ENCODE peak calls at places on chromosomes 12 and 14, in seven cellular contexts. H is WERI-Rb-1, F is fibroblast of villous mesenchyme, S is upper lobe of right lung, G is AG04450, L is thoracic aorta, X is NB4. T is an unnamed sample.

GRCh38 chr14:64089920-64090319 is 204.3 kb downstream of the ESR2 start:
- DNase-seq in H (peak), F (peak), S (no peak), G (no peak), L (no peak), X (no peak), T (no peak)

GRCh38 chr12:47078733-47079364 is 572 bp upstream of the PCED1B start:
- DNase-seq in H (no peak), F (no peak), S (peak), G (no peak), L (no peak), X (no peak), T (no peak)

GRCh38 chr14:20610002-20610765 is 19.0 kb upstream of the RNASE12 start:
- DNase-seq in H (peak), F (peak), S (peak), G (peak), L (no peak), X (peak), T (no peak)

GRCh38 chr12:65858831-65859230 is 34.5 kb downstream of the HMGA2 start:
- DNase-seq in H (no peak), F (peak), S (no peak), G (no peak), L (no peak), X (no peak), T (no peak)

GRCh38 chr14:62443796-62444195 is 601.5 kb downstream of the KCNH5 start:
- DNase-seq in H (no peak), F (no peak), S (no peak), G (peak), L (no peak), X (no peak), T (no peak)

GRCh38 chr12:27635349-27635972 is 60.8 kb upstream of the REP15 start:
- DNase-seq in H (peak), F (peak), S (no peak), G (no peak), L (no peak), X (peak), T (no peak)

GRCh38 chr12:121296618-121297476 is at the start of gene CAMKK2:
- DNase-seq in H (peak), F (peak), S (peak), G (peak), L (no peak), X (peak), T (peak)

GRCh38 chr14:64912256-64912655 is 2.0 kb upstream of the CHURC1 start:
- DNase-seq in H (no peak), F (peak), S (no peak), G (no peak), L (no peak), X (no peak), T (no peak)

GRCh38 chr12:66929121-66929520 is 250.2 kb upstream of the GRIP1 start:
- DNase-seq in H (no peak), F (no peak), S (no peak), G (no peak), L (no peak), X (no peak), T (no peak)

GRCh38 chr14:25753130-25753529 is 703.2 kb upstream of the STXBP6 start:
- DNase-seq in H (no peak), F (no peak), S (no peak), G (no peak), L (no peak), X (no peak), T (no peak)

GRCh38 chr14:94041551-94042346 is 15.6 kb downstream of the OTUB2 start:
- DNase-seq in H (no peak), F (peak), S (peak), G (peak), L (no peak), X (no peak), T (no peak)

GRCh38 chr12:6399884-6400670 is 16.1 kb downstream of the LTBR start:
- DNase-seq in H (no peak), F (no peak), S (no peak), G (no peak), L (no peak), X (no peak), T (no peak)

GRCh38 chr12:65609359-65609771 is 214.9 kb upstream of the HMGA2 start:
- DNase-seq in H (no peak), F (peak), S (no peak), G (peak), L (no peak), X (no peak), T (peak)

GRCh38 chr14:80390911-80391310 is 179.6 kb upstream of the DIO2 start:
- DNase-seq in H (no peak), F (peak), S (no peak), G (no peak), L (no peak), X (no peak), T (peak)

GRCh38 chr12:48185181-48185919 is 1.9 kb downstream of the CCDC184 start:
- DNase-seq in H (no peak), F (peak), S (no peak), G (no peak), L (no peak), X (no peak), T (no peak)

GRCh38 chr12:19299765-19300164 is 139.5 kb upstream of the AEBP2 start:
- DNase-seq in H (no peak), F (peak), S (no peak), G (no peak), L (no peak), X (peak), T (peak)

GRCh38 chr12:25992026-25992782 is 33.7 kb downstream of the RASSF8 start:
- DNase-seq in H (no peak), F (no peak), S (peak), G (no peak), L (no peak), X (no peak), T (no peak)

GRCh38 chr14:63891148-63891964 is 38.6 kb downstream of the SYNE2 start:
- DNase-seq in H (no peak), F (peak), S (no peak), G (no peak), L (no peak), X (no peak), T (no peak)

GRCh38 chr12:56104815-56105476 is 587 bp downstream of the PA2G4 start:
- DNase-seq in H (no peak), F (peak), S (no peak), G (no peak), L (no peak), X (peak), T (no peak)

GRCh38 chr14:70828188-70828587 is 18.9 kb upstream of the MAP3K9 start:
- DNase-seq in H (no peak), F (no peak), S (no peak), G (no peak), L (no peak), X (no peak), T (no peak)

GRCh38 chr14:70831382-70831781 is 22.1 kb upstream of the MAP3K9 start:
- DNase-seq in H (no peak), F (no peak), S (no peak), G (no peak), L (no peak), X (no peak), T (no peak)

GRCh38 chr14:70823281-70823680 is 14.0 kb upstream of the MAP3K9 start:
- DNase-seq in H (no peak), F (no peak), S (no peak), G (no peak), L (no peak), X (no peak), T (no peak)

GRCh38 chr14:70822706-70823185 is 13.4 kb upstream of the MAP3K9 start:
- DNase-seq in H (peak), F (peak), S (peak), G (no peak), L (no peak), X (peak), T (no peak)

DNA sequence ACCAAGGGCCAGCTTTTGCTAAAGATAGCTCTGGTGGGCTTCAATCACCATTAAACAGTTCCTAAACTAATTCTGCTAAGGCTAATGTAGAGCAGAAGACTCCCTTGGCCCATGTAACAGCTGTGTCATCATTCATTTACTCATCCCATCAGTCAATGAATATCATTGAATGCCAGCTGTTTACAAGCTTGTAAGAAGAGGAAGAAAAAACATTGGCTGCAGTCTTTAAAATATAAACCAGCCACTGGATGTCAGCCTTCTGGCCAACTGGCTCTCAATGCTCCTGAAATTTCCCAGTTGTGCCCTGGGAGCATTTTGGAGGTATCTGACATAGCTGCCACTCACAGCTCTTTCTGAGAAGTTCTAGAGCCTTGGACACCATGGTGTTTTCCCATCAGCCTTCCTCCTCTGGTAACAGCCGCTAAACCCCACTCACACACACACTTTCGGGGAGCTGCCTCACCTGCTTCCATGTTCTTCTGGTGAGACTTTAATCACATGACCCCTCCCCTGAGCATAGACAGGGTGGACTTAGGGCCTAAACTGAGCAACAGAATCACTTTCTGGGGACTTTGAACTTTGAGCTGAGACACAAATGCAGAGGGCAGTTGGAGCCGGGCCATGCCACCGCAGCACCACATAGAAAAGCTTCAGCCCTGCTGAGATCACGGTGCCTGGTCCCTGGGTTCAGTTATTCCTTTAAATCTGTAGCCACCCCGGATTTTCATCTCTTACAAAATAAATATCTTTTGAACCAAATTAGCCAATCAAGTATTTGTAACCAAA is 18.2 kb upstream of the MAP3K9 start:
- DNase-seq in H (no peak), F (no peak), S (no peak), G (no peak), L (no peak), X (peak), T (no peak)
- TF ChIP-seq CTCF in H (no peak), F (no peak), S (no peak), G (no peak), L (no peak), X (no peak), T (no peak)

GRCh38 chr14:54574528-54574927 is 7.6 kb downstream of the SAMD4A start:
- DNase-seq in H (no peak), F (peak), S (no peak), G (no peak), L (no peak), X (no peak), T (no peak)
- H3K4me3 ChIP-seq in H (no peak), F (no peak), S (no peak), G (no peak), L (peak), X (no peak), T (no peak)

DNA sequence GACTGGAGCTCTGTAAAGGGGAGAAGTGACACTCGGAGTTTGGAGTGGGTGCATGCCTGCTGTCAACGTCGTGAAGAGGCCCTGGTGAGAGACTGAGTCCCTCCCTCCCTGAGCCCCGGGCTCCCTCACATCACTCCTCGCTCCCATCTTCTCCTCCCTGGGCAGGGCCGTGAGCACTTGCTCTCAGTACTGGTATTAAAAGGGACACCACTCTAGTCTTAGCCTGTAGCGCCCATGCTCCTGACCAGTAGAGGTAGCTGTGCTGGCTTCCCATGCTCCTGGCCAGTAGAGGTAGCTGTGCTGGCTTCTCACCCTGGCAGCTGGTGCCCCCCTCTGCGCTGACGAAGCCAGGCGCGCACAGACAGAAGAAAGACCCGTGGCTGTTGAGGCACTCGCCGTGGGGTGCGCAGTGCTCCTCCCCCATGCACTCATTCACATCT is 14.7 kb downstream of the ISCA2 start:
- DNase-seq in H (peak), F (no peak), S (peak), G (no peak), L (no peak), X (peak), T (no peak)
- TF ChIP-seq CTCF in H (peak), F (peak), S (no peak), G (peak), L (no peak), X (peak), T (peak)

DNA sequence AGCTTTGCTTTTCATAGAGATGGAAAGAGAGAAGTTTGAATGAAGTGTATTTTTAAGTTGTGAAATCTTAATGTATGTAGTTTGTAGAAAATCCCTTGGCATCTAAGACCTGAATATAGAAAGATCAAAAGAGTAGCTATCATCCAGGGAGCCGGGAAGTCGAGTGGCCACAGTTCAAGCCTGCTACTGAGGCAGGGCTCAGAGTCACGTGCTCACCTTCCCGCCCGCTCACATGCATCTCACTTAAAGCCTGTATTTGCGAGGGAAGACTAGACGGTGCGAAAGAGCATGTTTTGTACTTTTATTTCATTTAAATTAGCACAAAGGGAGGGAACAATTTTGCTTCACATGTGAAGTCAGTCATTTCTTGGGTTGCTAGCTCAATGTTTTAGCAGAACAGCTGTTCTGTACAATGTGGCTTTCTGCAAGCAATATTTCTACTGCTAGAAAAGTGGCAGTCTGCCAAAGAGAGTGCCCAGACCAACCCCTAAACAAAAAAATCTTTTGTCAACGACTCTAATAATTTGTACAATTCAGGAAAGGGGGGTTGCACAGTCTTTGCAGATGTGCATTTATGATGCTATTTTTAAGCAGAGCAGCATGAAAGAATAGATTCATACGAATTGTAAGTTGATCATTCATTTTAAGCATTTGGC is 290.7 kb downstream of the NPAS3 start:
- DNase-seq in H (no peak), F (no peak), S (no peak), G (no peak), L (no peak), X (no peak), T (no peak)
- H3K4me3 ChIP-seq in H (no peak), F (no peak), S (no peak), G (no peak), L (no peak), X (no peak), T (no peak)

DNA sequence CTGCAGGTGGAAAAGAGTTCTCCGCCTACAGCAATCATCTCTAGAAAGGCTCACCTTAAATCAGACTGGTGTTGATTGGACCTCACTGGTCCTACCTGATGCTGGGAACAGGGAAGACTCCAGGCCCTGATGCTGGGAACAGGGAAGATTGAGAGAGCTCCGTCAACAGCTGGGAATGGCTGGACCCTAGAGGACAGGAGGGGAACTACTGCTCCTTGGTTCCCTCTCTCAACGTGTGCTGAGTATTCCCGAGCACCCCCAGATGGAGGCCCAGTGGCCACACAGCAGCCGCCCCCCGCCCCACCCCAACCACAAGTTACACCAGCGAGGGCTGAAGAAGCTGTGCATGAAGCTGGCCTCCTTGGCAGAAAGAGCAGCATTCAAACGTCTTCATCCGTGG is 240.3 kb downstream of the SLC15A4 start:
- DNase-seq in H (peak), F (no peak), S (no peak), G (no peak), L (no peak), X (no peak), T (no peak)
- TF ChIP-seq CTCF in H (peak), F (no peak), S (no peak), G (no peak), L (no peak), X (no peak), T (no peak)

DNA sequence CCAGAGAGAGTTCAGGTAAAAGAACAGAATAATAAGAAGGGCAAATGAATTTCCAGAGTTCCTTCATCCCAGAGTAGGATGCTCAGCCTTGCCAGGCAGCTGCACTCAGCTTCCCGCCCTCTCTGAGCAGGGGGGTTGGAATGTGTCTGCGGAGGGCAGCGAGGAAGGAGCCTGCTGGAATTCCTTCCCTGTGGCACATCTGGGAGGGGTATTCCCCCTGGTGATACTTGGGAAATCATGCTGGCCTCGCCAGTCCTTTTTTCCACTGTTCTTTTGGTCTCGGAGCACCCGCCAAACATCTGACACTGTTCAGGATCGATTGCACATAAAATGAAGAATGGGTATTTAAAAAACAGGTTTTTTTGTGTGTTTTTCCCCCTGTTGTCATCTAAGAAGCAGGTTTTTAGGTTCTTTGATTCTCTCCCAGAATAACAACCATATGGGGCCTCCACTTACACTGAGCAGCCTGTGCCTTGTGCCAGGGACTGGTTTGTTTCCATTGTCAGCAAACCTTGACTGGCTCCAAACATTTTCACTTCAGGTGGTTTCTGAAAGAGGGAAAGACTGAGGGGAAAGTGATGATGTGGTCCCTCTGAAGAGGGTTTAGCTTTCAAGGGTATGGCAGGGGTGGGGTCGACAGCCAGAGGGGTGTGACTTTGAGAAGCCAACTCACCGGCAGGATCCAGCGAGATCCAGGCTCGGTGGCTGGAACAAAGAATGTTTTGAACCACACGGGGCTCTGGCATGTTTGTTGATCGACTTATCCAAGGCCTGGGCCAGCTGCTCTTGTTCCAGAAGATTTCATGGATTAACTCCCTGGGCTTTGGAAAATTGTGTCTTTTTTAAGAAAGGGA is 215.1 kb downstream of the CACNA1C start:
- DNase-seq in H (no peak), F (peak), S (no peak), G (no peak), L (peak), X (no peak), T (peak)
- H3K4me3 ChIP-seq in H (no peak), F (no peak), S (no peak), G (no peak), L (peak), X (no peak), T (no peak)

DNA sequence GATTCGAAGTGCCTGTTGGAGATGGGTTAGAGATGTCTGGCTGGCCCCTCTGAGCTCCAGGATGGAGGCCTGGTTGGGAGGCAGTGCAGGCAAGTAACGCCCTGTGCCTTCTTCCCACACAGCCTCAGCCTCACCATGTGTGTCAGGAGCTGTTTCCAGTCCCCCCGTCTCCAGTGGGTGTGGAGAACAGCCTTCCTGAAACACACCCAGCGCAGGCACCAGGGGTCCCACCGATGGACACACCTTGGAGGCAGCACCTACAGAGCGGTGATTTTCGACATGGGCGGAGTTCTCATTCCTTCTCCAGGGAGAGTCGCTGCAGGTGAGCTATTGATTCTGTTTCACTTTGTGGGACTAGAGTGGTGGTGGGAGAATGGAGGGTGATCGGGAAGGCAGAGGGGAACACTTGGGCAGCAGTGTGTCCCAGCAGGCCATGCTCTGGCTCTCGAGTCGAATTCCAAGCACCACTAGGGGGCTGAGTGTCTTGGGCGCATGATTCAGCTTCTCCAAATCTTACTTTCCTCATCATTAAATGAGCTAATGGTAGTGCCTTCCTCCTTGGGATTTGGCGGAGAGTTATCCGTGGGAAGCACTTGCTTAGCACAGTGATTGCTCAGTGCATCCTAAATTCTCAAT is 6.8 kb downstream of the ACAD10 start:
- DNase-seq in H (peak), F (no peak), S (no peak), G (no peak), L (no peak), X (peak), T (no peak)
- TF ChIP-seq CTCF in H (peak), F (peak), S (no peak), G (peak), L (no peak), X (peak), T (peak)